ENCODE peak calls at places on chromosomes 12 and 14, in six cellular contexts. P is tibial nerve, Z is spleen, A is heart left ventricle, K is astrocyte, V is uterus. Y is an unnamed sample.

GRCh38 chr14:41668346-41668745 is 61.7 kb downstream of the LRFN5 start:
- DNase-seq in P (no peak), Z (no peak), A (no peak), K (peak; percentile 21), V (no peak), Y (no peak)

GRCh38 chr14:64811676-64812075 is 68.0 kb downstream of the SPTB start:
- DNase-seq in P (no peak), Z (no peak), A (no peak), K (peak; percentile 57), V (no peak), Y (no peak)

GRCh38 chr12:17802657-17803641 is 287.0 kb downstream of the RERGL start:
- DNase-seq in P (no peak), Z (peak; percentile 23), A (no peak), K (no peak), V (no peak), Y (no peak)

GRCh38 chr14:63470877-63471565 is 72.2 kb downstream of the PPP2R5E start:
- DNase-seq in P (no peak), Z (no peak), A (no peak), K (peak; percentile 81), V (no peak), Y (peak; percentile 19)

GRCh38 chr12:6821674-6822433 is at the start of gene GPR162:
- DNase-seq in P (no peak), Z (no peak), A (peak; percentile 76), K (peak; percentile 37), V (peak; percentile 57), Y (no peak)

GRCh38 chr12:39127401-39127800 is 222.0 kb upstream of the CPNE8 start:
- DNase-seq in P (no peak), Z (no peak), A (no peak), K (peak; percentile 80), V (no peak), Y (no peak)

GRCh38 chr14:31930493-31931225 is 146.4 kb upstream of the ARHGAP5 start:
- DNase-seq in P (no peak), Z (no peak), A (no peak), K (peak; percentile 47), V (no peak), Y (no peak)

GRCh38 chr12:68121143-68121542 is 38.4 kb downstream of the IFNG start:
- DNase-seq in P (no peak), Z (no peak), A (no peak), K (no peak), V (no peak), Y (no peak)

GRCh38 chr12:114869091-114869834 is 185.3 kb upstream of the TBX3 start:
- DNase-seq in P (no peak), Z (no peak), A (no peak), K (peak; percentile 6), V (no peak), Y (no peak)

GRCh38 chr14:55938249-55938791 is 179.9 kb upstream of the PELI2 start:
- DNase-seq in P (no peak), Z (no peak), A (peak; percentile 54), K (peak; percentile 52), V (no peak), Y (peak; percentile 2)

GRCh38 chr12:91617830-91618229 is 435.2 kb upstream of the DCN start:
- DNase-seq in P (no peak), Z (no peak), A (no peak), K (no peak), V (no peak), Y (no peak)

GRCh38 chr14:106843376-106843775 is 1317.0 kb downstream of the TMEM121 start:
- DNase-seq in P (no peak), Z (no peak), A (no peak), K (no peak), V (no peak), Y (no peak)

GRCh38 chr12:69095765-69096477 is 143.4 kb upstream of the CPSF6 start:
- DNase-seq in P (no peak), Z (no peak), A (peak; percentile 30), K (peak; percentile 25), V (no peak), Y (no peak)

GRCh38 chr14:24972844-24973243 is 77.1 kb downstream of the STXBP6 start:
- DNase-seq in P (no peak), Z (no peak), A (no peak), K (no peak), V (no peak), Y (no peak)

GRCh38 chr14:49975799-49976198 is 82.9 kb downstream of the ARF6 start:
- DNase-seq in P (no peak), Z (no peak), A (no peak), K (no peak), V (no peak), Y (no peak)

GRCh38 chr12:34606749-34607519 is 584.6 kb downstream of the ALG10 start:
- DNase-seq in P (no peak), Z (peak; percentile 56), A (no peak), K (no peak), V (no peak), Y (no peak)

GRCh38 chr14:68284834-68285233 is 465.3 kb downstream of the RAD51B start:
- DNase-seq in P (no peak), Z (no peak), A (no peak), K (no peak), V (no peak), Y (no peak)

GRCh38 chr14:61561657-61562276 is 133.5 kb upstream of the HIF1A start:
- DNase-seq in P (no peak), Z (peak; percentile 81), A (peak; percentile 78), K (peak; percentile 100), V (peak; percentile 67), Y (peak; percentile 94)

GRCh38 chr12:68746572-68747180 is 700 bp downstream of the SLC35E3 start:
- DNase-seq in P (peak; percentile 26), Z (peak; percentile 82), A (peak; percentile 50), K (peak; percentile 45), V (peak; percentile 56), Y (no peak)

GRCh38 chr12:58463050-58463449 is 457.3 kb downstream of the LRIG3 start:
- DNase-seq in P (no peak), Z (no peak), A (no peak), K (no peak), V (no peak), Y (no peak)

GRCh38 chr12:112305951-112306350 is 76.3 kb downstream of the HECTD4 start:
- DNase-seq in P (no peak), Z (no peak), A (no peak), K (no peak), V (no peak), Y (no peak)

DNA sequence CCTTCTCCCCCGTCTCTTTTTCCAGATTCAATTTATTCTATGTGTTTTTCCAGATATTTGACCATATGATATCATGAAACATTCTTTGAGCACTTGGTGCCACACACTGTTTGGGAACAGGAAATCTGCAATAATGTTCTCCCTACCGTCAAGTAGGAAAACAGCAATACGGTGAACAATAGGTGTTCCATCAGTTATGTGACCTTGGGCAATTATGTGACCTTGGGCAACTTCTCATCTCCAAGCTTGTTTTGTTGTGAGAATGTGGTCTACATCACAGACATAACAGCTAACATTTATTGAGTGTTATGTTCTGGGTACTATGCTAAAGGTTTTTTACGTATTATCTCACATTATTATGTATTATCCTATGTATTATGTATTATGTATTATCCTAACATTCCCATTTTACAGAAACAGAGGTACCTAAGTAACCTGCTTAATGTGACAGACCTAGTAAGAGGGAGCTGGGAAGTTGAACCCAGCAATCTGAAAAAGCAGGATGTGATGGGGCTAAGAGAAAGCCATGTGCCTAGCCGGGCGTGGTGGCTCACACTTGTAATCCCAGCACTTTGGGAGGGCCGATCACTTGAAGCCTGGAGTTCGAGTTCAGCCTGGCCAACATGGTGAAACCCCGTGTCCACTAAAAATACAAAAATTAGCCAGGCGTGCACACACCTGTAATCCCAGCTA is 1.2 kb upstream of the NEK9 start:
- DNase-seq in P (no peak), Z (no peak), A (no peak), K (no peak), V (no peak), Y (no peak)
- H3K4me1 ChIP-seq in P (peaks cover 16% of the 10 kb centered on the region), Z (peaks cover 67% of the 10 kb centered on the region), A (peaks cover 4% of the 10 kb centered on the region), K (peaks cover 33% of the 10 kb centered on the region), V (no peaks in the 10 kb centered on the region), Y (peaks cover 32% of the 10 kb centered on the region)

DNA sequence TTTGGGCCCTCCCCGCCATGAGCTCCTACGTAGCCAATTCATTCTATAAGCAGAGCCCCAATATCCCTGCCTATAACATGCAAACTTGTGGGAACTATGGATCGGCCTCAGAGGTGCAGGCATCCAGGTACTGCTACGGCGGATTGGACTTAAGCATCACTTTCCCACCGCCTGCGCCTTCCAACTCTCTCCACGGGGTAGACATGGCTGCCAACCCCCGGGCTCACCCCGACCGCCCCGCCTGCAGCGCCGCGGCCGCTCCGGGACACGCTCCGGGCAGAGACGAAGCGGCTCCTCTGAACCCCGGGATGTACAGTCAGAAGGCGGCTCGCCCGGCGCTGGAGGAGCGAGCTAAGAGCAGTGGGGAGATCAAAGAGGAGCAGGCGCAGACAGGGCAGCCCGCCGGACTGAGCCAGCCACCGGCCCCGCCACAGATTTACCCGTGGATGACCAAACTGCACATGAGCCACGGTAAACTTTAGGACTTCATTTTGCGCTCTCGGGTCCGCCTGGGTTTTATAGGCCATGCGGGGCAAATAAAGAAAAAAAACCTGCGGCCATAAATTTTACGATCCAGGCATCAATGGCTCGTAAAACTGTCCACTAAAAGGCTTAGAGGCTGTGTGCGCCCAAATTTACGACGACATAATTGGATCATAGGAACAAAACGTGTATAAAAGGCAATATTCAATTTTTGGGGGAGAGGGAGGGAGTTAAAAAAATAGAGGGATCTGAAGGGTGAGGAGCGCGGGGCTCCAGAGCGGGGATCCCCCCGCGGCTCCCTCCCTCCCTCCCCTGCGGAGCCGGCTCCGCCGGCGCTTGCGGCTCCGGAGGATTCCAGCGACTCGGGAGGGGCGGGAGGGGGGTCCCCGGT is 493 bp downstream of the HOXC5 start:
- DNase-seq in P (no peak), Z (no peak), A (no peak), K (no peak), V (peak; percentile 58), Y (no peak)
- H3K27me3 ChIP-seq in P (peaks cover 47% of the 10 kb centered on the region), Z (peaks cover 99% of the 10 kb centered on the region), A (peaks cover 99% of the 10 kb centered on the region), K (peaks cover 73% of the 10 kb centered on the region), V (no peaks in the 10 kb centered on the region), Y (no peaks in the 10 kb centered on the region)

GRCh38 chr14:77965050-77965449 is 165.1 kb downstream of the ADCK1 start:
- DNase-seq in P (no peak), Z (no peak), A (no peak), K (no peak), V (no peak), Y (no peak)

GRCh38 chr14:77965919-77966435 is 166.1 kb downstream of the ADCK1 start:
- DNase-seq in P (no peak), Z (peak; percentile 76), A (no peak), K (peak; percentile 36), V (no peak), Y (no peak)

GRCh38 chr14:77962731-77963520 is 163.0 kb downstream of the ADCK1 start:
- DNase-seq in P (no peak), Z (no peak), A (no peak), K (no peak), V (no peak), Y (no peak)

GRCh38 chr14:77967110-77967509 is 167.2 kb downstream of the ADCK1 start:
- DNase-seq in P (no peak), Z (no peak), A (no peak), K (no peak), V (no peak), Y (no peak)

GRCh38 chr14:77961853-77962580 is 162.1 kb downstream of the ADCK1 start:
- DNase-seq in P (no peak), Z (no peak), A (no peak), K (no peak), V (no peak), Y (no peak)
- TF ChIP-seq CTCF in P (no peak), Z (no peak), A (no peak), K (no peak), V (no peak), Y (no peak)

DNA sequence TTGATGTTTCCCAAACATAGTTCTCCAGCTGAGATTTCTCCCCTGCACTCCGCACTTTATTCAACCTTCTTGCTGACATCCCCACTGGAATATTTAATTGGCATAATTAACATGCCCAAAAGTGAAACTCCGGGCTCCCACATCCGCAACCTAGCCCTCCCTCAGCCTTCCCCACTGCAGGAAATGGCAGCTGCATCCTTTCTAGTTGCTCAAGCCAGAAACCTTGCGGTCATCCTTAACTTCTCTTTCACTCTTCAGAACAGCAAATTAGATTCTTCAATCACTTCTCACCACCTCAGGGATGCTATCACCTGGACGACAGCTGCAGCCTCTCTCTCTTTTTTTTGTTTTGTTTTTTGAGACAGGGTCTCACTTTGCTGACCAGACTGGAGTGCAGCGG is 15.8 kb downstream of the FIGNL2 start:
- DNase-seq in P (no peak), Z (no peak), A (no peak), K (no peak), V (no peak), Y (no peak)
- H3K4me1 ChIP-seq in P (no peaks in the 10 kb centered on the region), Z (peaks cover 29% of the 10 kb centered on the region), A (no peaks in the 10 kb centered on the region), K (peaks cover 6% of the 10 kb centered on the region), V (no peaks in the 10 kb centered on the region), Y (peaks cover 8% of the 10 kb centered on the region)